ENCODE peak calls at places on chromosomes 1 and 21, in four cellular contexts. R is BJ, C is fibroblast of pulmonary artery, B is OCI-LY7. Z is an unnamed sample.

GRCh38 chr1:53172751-53173498 is 23.7 kb upstream of the CPT2 start:
- DNase-seq in R (peak), C (peak), B (peak), Z (peak)

GRCh38 chr1:216054593-216054992 is 368.7 kb downstream of the USH2A start:
- DNase-seq in R (no peak), C (no peak), B (no peak), Z (no peak)

GRCh38 chr1:43446388-43446740 is 7.4 kb downstream of the HYI start:
- DNase-seq in R (no peak), C (no peak), B (no peak), Z (no peak)

GRCh38 chr1:154741747-154742495 is 128.2 kb downstream of the KCNN3 start:
- DNase-seq in R (no peak), C (peak), B (no peak), Z (peak)

GRCh38 chr1:145720556-145720877 is 1.2 kb downstream of the CD160 start:
- DNase-seq in R (peak), C (peak), B (no peak), Z (peak)

GRCh38 chr1:22508329-22508728 is 55.0 kb upstream of the EPHA8 start:
- DNase-seq in R (no peak), C (no peak), B (no peak), Z (no peak)

GRCh38 chr1:7781923-7782495 is 2.1 kb upstream of the PER3 start:
- DNase-seq in R (no peak), C (no peak), B (no peak), Z (no peak)

GRCh38 chr1:99171126-99171813 is 93.0 kb upstream of the PLPPR4 start:
- DNase-seq in R (no peak), C (no peak), B (no peak), Z (no peak)

GRCh38 chr1:245803666-245804037 is 648.9 kb downstream of the KIF26B start:
- DNase-seq in R (no peak), C (no peak), B (no peak), Z (no peak)

GRCh38 chr1:18069903-18070302 is 37.7 kb upstream of the IGSF21 start:
- DNase-seq in R (no peak), C (no peak), B (no peak), Z (no peak)

GRCh38 chr1:179141592-179142244 is 59.8 kb downstream of the TOR3A start:
- DNase-seq in R (no peak), C (peak), B (no peak), Z (peak)

GRCh38 chr21:32597205-32597604 is 11.9 kb upstream of the TCP10L start:
- DNase-seq in R (peak), C (peak), B (no peak), Z (peak)

GRCh38 chr1:71593523-71593922 is 512.7 kb upstream of the ZRANB2 start:
- DNase-seq in R (no peak), C (peak), B (peak), Z (peak)

GRCh38 chr1:91699339-91699970 is 186.5 kb downstream of the TGFBR3 start:
- DNase-seq in R (peak), C (peak), B (no peak), Z (peak)

GRCh38 chr1:19317126-19317910 is 5.2 kb downstream of the SLC66A1 start:
- DNase-seq in R (no peak), C (no peak), B (no peak), Z (no peak)

GRCh38 chr1:78255849-78256248 is 210.1 kb downstream of the GIPC2 start:
- DNase-seq in R (no peak), C (no peak), B (no peak), Z (no peak)

GRCh38 chr1:34747638-34747941 is 7.3 kb upstream of the GJB5 start:
- DNase-seq in R (no peak), C (no peak), B (no peak), Z (no peak)

GRCh38 chr1:105027838-105028471 is 1278.3 kb downstream of the AMY1C start:
- DNase-seq in R (no peak), C (no peak), B (peak), Z (no peak)

GRCh38 chr21:45848805-45849204 is 132.8 kb upstream of the COL6A1 start:
- DNase-seq in R (no peak), C (no peak), B (no peak), Z (no peak)

GRCh38 chr1:107991371-107992066 is 26.5 kb upstream of the VAV3 start:
- DNase-seq in R (no peak), C (peak), B (no peak), Z (peak)

GRCh38 chr21:44666401-44667320 is at the start of gene KRTAP12-2:
- DNase-seq in R (no peak), C (no peak), B (no peak), Z (no peak)

GRCh38 chr1:200179781-200180160 is 152.3 kb downstream of the NR5A2 start:
- DNase-seq in R (no peak), C (no peak), B (no peak), Z (no peak)

GRCh38 chr1:157803851-157804250 is 16.1 kb downstream of the FCRL1 start:
- DNase-seq in R (no peak), C (no peak), B (peak), Z (no peak)

GRCh38 chr1:2556277-2557145 is at the start of gene TNFRSF14:
- DNase-seq in R (no peak), C (peak), B (peak), Z (peak)

GRCh38 chr1:150192012-150192411 is 42.3 kb downstream of the PLEKHO1 start:
- DNase-seq in R (no peak), C (peak), B (no peak), Z (peak)

GRCh38 chr21:20882462-20883415 is 115.5 kb upstream of the NCAM2 start:
- DNase-seq in R (no peak), C (peak), B (peak), Z (peak)

GRCh38 chr1:92298213-92298572 is 594 bp downstream of the GLMN start:
- DNase-seq in R (no peak), C (no peak), B (no peak), Z (no peak)

GRCh38 chr1:226467443-226467842 is 59.5 kb upstream of the PARP1 start:
- DNase-seq in R (no peak), C (no peak), B (no peak), Z (no peak)

GRCh38 chr1:231828182-231828920 is 201.8 kb downstream of the DISC1 start:
- DNase-seq in R (no peak), C (peak), B (no peak), Z (peak)

GRCh38 chr21:23977971-23978370 is 1629.3 kb downstream of the MRPL39 start:
- DNase-seq in R (no peak), C (peak), B (no peak), Z (no peak)

GRCh38 chr21:34671891-34672290 is 3.1 kb downstream of the CLIC6 start:
- DNase-seq in R (no peak), C (no peak), B (no peak), Z (no peak)

GRCh38 chr1:96544831-96545221 is 176.8 kb upstream of the PTBP2 start:
- DNase-seq in R (no peak), C (no peak), B (no peak), Z (no peak)

GRCh38 chr1:96545935-96546656 is 175.5 kb upstream of the PTBP2 start:
- DNase-seq in R (no peak), C (no peak), B (no peak), Z (no peak)

GRCh38 chr1:96541491-96541890 is 180.1 kb upstream of the PTBP2 start:
- DNase-seq in R (no peak), C (no peak), B (no peak), Z (no peak)

GRCh38 chr1:96538883-96539282 is 182.7 kb upstream of the PTBP2 start:
- DNase-seq in R (peak), C (peak), B (no peak), Z (peak)

GRCh38 chr1:96544051-96544830 is 177.3 kb upstream of the PTBP2 start:
- DNase-seq in R (no peak), C (no peak), B (no peak), Z (no peak)
- H3K4me3 ChIP-seq in R (no peak), C (no peak), B (no peak), Z (no peak)

GRCh38 chr1:115771094-115771846 is 2.8 kb upstream of the CASQ2 start:
- DNase-seq in R (no peak), C (no peak), B (no peak), Z (no peak)
- H3K4me3 ChIP-seq in R (no peak), C (no peak), B (no peak), Z (no peak)

GRCh38 chr1:38730511-38731397 is 128.8 kb downstream of the RRAGC start:
- DNase-seq in R (no peak), C (peak), B (no peak), Z (peak)
- H3K4me3 ChIP-seq in R (no peak), C (no peak), B (no peak), Z (no peak)

GRCh38 chr1:230123280-230124186 is 56.5 kb downstream of the GALNT2 start:
- DNase-seq in R (no peak), C (no peak), B (peak), Z (peak)
- H3K4me3 ChIP-seq in R (no peak), C (no peak), B (peak), Z (no peak)

GRCh38 chr21:36703123-36703522 is 4.2 kb downstream of the SIM2 start:
- DNase-seq in R (no peak), C (no peak), B (no peak), Z (no peak)

GRCh38 chr21:36704958-36705678 is 6.2 kb downstream of the SIM2 start:
- DNase-seq in R (no peak), C (no peak), B (no peak), Z (no peak)

GRCh38 chr21:36703626-36704280 is 4.8 kb downstream of the SIM2 start:
- DNase-seq in R (no peak), C (no peak), B (no peak), Z (no peak)

GRCh38 chr21:36705679-36706481 is 7.0 kb downstream of the SIM2 start:
- DNase-seq in R (no peak), C (no peak), B (no peak), Z (no peak)

DNA sequence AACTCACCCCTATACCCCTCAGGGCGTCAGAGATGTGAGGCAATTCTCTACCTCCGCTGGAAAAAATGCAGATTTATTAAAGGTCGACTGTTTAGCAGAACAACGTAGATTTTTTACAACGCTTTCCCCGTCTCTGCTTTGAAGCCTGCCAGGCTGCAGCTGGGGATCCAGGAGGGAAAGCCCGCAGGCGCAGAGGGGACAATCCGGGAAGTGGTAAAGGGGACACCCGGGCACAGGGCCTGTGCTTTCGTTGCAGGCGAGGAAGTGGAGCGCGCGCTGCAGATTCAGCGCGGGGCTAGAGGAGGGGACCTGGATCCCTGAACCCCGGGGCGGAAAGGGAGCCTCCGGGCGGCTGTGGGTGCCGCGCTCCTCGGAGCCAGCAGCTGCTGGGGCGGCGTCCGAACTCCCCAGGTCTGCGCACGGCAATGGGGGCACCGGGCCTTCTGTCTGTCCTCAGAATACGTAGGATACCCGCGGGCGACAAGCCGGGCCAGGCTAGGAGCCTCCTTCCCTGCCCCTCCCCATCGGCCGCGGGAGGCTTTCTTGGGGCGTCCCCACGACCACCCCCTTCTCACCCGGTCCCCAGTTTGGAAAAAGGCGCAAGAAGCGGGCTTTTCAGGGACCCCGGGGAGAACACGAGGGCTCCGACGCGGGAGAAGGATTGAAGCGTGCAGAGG is 5.5 kb downstream of the SIM2 start:
- DNase-seq in R (no peak), C (no peak), B (no peak), Z (no peak)
- H3K4me3 ChIP-seq in R (no peak), C (no peak), B (no peak), Z (no peak)

GRCh38 chr1:15757016-15757543 is 1.5 kb upstream of the FBLIM1 start:
- DNase-seq in R (no peak), C (no peak), B (no peak), Z (no peak)

GRCh38 chr1:15758537-15758936 is at the start of gene FBLIM1:
- DNase-seq in R (no peak), C (peak), B (no peak), Z (peak)

GRCh38 chr1:15756143-15757015 is 2.2 kb upstream of the FBLIM1 start:
- DNase-seq in R (no peak), C (no peak), B (no peak), Z (no peak)

GRCh38 chr1:15758953-15759661 is 512 bp downstream of the FBLIM1 start:
- DNase-seq in R (no peak), C (no peak), B (no peak), Z (peak)

GRCh38 chr1:15757575-15758401 is 807 bp upstream of the FBLIM1 start:
- DNase-seq in R (no peak), C (peak), B (no peak), Z (peak)
- H3K4me3 ChIP-seq in R (peak), C (peak), B (no peak), Z (peak)

Z was measured in cardiac fibroblast.